ENCODE peak calls at places on chromosomes 4 and X, in five cellular contexts. D, Y, E, B and J are unnamed samples.
A peak's percentile ranks its signal among the peaks of the same experiment; 100 is the strongest.

GRCh38 chr4:7425591-7426468 is 8.9 kb downstream of the PSAPL1 start:
- DNase-seq in D (no peak), Y (no peak), B (no peak), E (no peak), J (no peak)

GRCh38 chrX:31099536-31100090 is 27.8 kb upstream of the FTHL17 start:
- DNase-seq in Y (no peak), B (no peak), D (no peak), E (no peak), J (no peak)

GRCh38 chr4:97513917-97514316 is 629.4 kb downstream of the STPG2 start:
- DNase-seq in D (no peak), E (no peak), Y (no peak), B (no peak), J (no peak)

GRCh38 chr4:90958256-90958895 is 831.2 kb downstream of the CCSER1 start:
- DNase-seq in Y (peak; percentile 81), B (no peak), D (peak; percentile 94), E (no peak), J (no peak)

GRCh38 chrX:68685722-68686683 is 38.5 kb downstream of the STARD8 start:
- DNase-seq in D (peak; percentile 56), Y (peak; percentile 72), B (no peak), E (no peak), J (no peak)

GRCh38 chr4:9804918-9805317 is 23.5 kb downstream of the DRD5 start:
- DNase-seq in D (no peak), E (no peak), B (no peak), Y (no peak), J (no peak)

GRCh38 chrX:9897761-9898161 is 69.4 kb upstream of the CLDN34 start:
- DNase-seq in Y (peak; percentile 90), D (peak; percentile 82), E (no peak), B (no peak), J (no peak)

GRCh38 chrX:40931921-40932320 is 153.3 kb upstream of the USP9X start:
- DNase-seq in D (peak; percentile 28), Y (peak; percentile 60), E (no peak), B (no peak), J (no peak)

GRCh38 chrX:67749536-67749935 is 205.7 kb downstream of the AR start:
- DNase-seq in B (no peak), E (no peak), Y (no peak), D (peak; percentile 2), J (no peak)

GRCh38 chr4:112075129-112075753 is 70.0 kb upstream of the FAM241A start:
- DNase-seq in B (no peak), E (peak; percentile 24), D (peak; percentile 53), Y (peak; percentile 60), J (peak; percentile 17)

GRCh38 chrX:12239356-12240082 is 101.2 kb downstream of the FRMPD4 start:
- DNase-seq in Y (peak; percentile 18), B (no peak), D (no peak), E (no peak), J (no peak)

GRCh38 chr4:133178960-133179359 is 29.9 kb downstream of the PCDH10 start:
- DNase-seq in Y (no peak), E (no peak), D (peak; percentile 50), B (no peak), J (no peak)

GRCh38 chrX:69062493-69062892 is 102.8 kb downstream of the PJA1 start:
- DNase-seq in B (no peak), D (peak; percentile 29), Y (peak; percentile 7), E (no peak), J (no peak)

GRCh38 chrX:85836868-85837267 is 210.5 kb downstream of the CHM start:
- DNase-seq in D (peak; percentile 18), B (no peak), Y (peak; percentile 28), E (no peak), J (no peak)

GRCh38 chrX:41085883-41086626 is 810 bp downstream of the USP9X start:
- DNase-seq in B (peak; percentile 14), D (peak; percentile 77), E (peak; percentile 43), Y (peak; percentile 64), J (no peak)

GRCh38 chrX:6941041-6941440 is 206.5 kb upstream of the STS start:
- DNase-seq in E (no peak), B (no peak), Y (peak; percentile 51), D (no peak), J (no peak)

GRCh38 chrX:43813319-43813718 is 68.9 kb downstream of the MAOB start:
- DNase-seq in Y (no peak), D (no peak), B (no peak), E (no peak), J (no peak)

GRCh38 chr4:155392486-155393184 is 15.9 kb upstream of the MAP9 start:
- DNase-seq in E (no peak), D (peak; percentile 67), B (no peak), Y (peak; percentile 87), J (no peak)

GRCh38 chr4:138889216-138889615 is 126.4 kb upstream of the NOCT start:
- DNase-seq in D (no peak), Y (no peak), B (no peak), E (peak; percentile 66), J (no peak)